ENCODE peak calls at places on chromosomes 13 and 19, in six cellular contexts. I, Q, Z, A, X and K are unnamed samples.
A peak's percentile ranks its signal among the peaks of the same experiment; 100 is the strongest.

GRCh38 chr13:52695856-52696255 is 43.2 kb downstream of the SUGT1 start:
- DNase-seq in I (no peak), X (no peak), A (no peak), Q (no peak), Z (peak; percentile 3), K (no peak)

GRCh38 chr19:42184401-42184861 is 33.0 kb downstream of the DEDD2 start:
- DNase-seq in Q (peak; percentile 85), I (peak; percentile 64), Z (no peak), X (peak; percentile 86), A (peak; percentile 79), K (no peak)

GRCh38 chr19:46972301-46972700 is 47.3 kb upstream of the NPAS1 start:
- DNase-seq in I (no peak), A (no peak), X (no peak), Z (no peak), Q (no peak), K (no peak)

GRCh38 chr19:28482221-28482620 is 730.7 kb downstream of the UQCRFS1 start:
- DNase-seq in Z (no peak), A (peak; percentile 34), I (no peak), X (no peak), Q (no peak), K (no peak)

GRCh38 chr13:27770809-27771208 is 21.5 kb upstream of the GSX1 start:
- DNase-seq in A (no peak), Z (no peak), X (no peak), I (peak; percentile 31), Q (peak; percentile 20), K (peak; percentile 18)

GRCh38 chr19:38031423-38031770 is 124.4 kb downstream of the SIPA1L3 start:
- DNase-seq in A (no peak), Q (no peak), X (no peak), Z (no peak), I (no peak), K (no peak)

GRCh38 chr13:110648848-110649421 is 33.6 kb downstream of the NAXD start:
- DNase-seq in Z (no peak), I (no peak), A (no peak), X (no peak), Q (no peak), K (no peak)

GRCh38 chr13:61913183-61913582 is 497.5 kb upstream of the PCDH20 start:
- DNase-seq in X (no peak), Z (no peak), Q (no peak), I (no peak), A (no peak), K (no peak)

GRCh38 chr19:34904846-34905527 is 21.7 kb upstream of the ZNF30 start:
- DNase-seq in A (no peak), Q (peak; percentile 31), Z (no peak), I (no peak), X (no peak), K (no peak)

GRCh38 chr19:52898101-52898500 is 666 bp upstream of the ZNF320 start:
- DNase-seq in X (no peak), Q (no peak), Z (no peak), I (no peak), A (no peak), K (no peak)

GRCh38 chr13:109744512-109745051 is 41.8 kb downstream of the IRS2 start:
- DNase-seq in A (no peak), Q (peak; percentile 64), I (no peak), Z (no peak), X (no peak), K (no peak)

GRCh38 chr19:4233282-4233853 is 4.0 kb downstream of the EBI3 start:
- DNase-seq in Z (no peak), A (no peak), X (peak; percentile 75), Q (peak; percentile 84), I (peak; percentile 48), K (peak; percentile 33)

GRCh38 chr19:50679177-50680125 is 30.2 kb downstream of the C19orf81 start:
- DNase-seq in Z (peak; percentile 61), I (peak; percentile 87), A (no peak), Q (peak; percentile 95), X (peak; percentile 100), K (no peak)

GRCh38 chr19:39147480-39147879 is 21.9 kb downstream of the PAK4 start:
- DNase-seq in Q (no peak), I (no peak), X (no peak), A (no peak), Z (no peak), K (no peak)

GRCh38 chr19:40511487-40511886 is 44.7 kb downstream of the SPTBN4 start:
- DNase-seq in Z (no peak), X (no peak), A (no peak), Q (no peak), I (no peak), K (no peak)

GRCh38 chr13:30376426-30377311 is 45.6 kb upstream of the UBE2L5 start:
- DNase-seq in A (no peak), Z (peak; percentile 49), I (no peak), Q (no peak), X (no peak), K (no peak)

DNA sequence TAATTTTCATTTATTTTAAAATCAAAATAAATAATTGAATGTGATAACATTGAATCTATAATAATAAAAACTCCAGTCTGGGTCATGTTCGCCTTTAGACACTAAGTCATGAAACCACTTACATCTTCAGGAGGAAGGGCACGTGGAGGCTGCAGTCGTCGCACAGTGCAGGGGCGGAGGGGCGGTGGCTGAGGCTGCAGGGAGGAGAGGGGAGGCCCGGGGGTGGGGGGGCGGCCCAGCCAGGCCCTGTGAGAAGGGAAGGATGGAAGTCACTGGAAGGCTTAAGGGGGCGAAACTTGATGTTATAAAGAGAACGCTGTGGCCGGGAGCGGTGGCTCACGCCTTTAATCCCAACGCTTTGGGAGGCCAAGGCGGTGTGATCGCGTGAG is 14.9 kb upstream of the LATS2 start:
- DNase-seq in X (no peak), I (no peak), Q (no peak), Z (no peak), A (no peak), K (no peak)
- TF ChIP-seq POLR2AphosphoS5 in X (no peak), I (no peak), Q (no peak), Z (no peak), A (no peak), K (no peak)

GRCh38 chr19:1853295-1854031 is 5.2 kb upstream of the REXO1 start:
- DNase-seq in A (no peak), Q (peak; percentile 85), X (peak; percentile 58), I (peak; percentile 68), Z (peak; percentile 43), K (no peak)

GRCh38 chr19:1855040-1855827 is 7.0 kb upstream of the REXO1 start:
- DNase-seq in X (peak; percentile 89), Q (peak; percentile 99), A (peak; percentile 71), Z (peak; percentile 59), I (peak; percentile 64), K (no peak)

GRCh38 chr19:1854032-1854541 is 5.8 kb upstream of the REXO1 start:
- DNase-seq in A (no peak), Q (no peak), X (no peak), I (no peak), Z (no peak), K (no peak)

GRCh38 chr19:1855828-1856255 is 7.5 kb downstream of the KLF16 start:
- DNase-seq in I (no peak), Z (no peak), Q (no peak), X (no peak), A (no peak), K (no peak)

GRCh38 chr19:1854542-1855039 is 6.3 kb upstream of the REXO1 start:
- DNase-seq in A (no peak), Z (no peak), X (no peak), Q (no peak), I (no peak), K (no peak)
- TF ChIP-seq SIN3A in A (no peak), Z (no peak), X (peak; percentile 63), Q (no peak), I (no peak), K (no peak)

DNA sequence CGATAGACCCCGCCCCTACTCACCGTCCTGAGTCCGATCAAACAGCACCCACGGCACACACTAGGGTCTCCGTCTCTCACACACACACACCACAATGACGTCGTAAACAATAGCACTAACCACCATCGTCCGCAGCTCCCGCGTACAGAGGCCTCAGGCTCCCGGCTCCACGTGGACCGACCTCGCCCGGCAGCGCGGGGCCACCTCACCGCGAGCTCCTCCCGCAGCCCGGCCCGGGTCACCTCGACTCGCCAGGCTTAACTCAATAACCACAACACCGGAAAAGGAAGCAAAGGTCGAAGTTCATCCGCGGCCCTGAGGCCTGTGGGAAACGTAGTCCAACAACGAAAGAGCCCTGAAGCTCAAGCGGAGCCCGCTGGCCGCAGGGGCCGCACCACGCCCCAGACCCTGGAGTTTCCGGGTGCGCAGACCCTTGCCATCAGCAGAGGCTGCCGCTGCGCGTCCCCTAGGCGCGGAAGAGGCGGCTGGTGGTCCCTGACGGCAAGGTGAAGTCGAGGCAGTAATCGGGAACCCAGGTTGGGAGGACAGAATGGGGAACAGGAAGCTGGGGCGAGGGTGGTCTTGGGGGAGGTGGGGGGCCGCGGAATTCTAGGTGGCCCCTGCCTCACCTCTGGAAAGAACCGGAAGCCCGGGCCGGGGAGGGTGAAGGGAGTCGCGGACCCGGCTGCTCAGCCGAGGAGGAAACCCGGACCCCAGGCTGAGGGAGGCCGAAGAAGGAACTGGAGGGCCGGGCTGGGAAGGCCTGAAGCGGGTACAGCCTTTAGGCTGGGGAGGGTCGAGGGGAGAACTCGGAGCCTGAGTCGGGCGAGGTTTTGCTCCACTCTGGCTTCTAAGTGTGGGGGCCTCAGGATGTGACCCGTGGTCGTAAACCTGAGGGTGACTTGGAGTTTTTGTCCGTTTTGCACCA is at the start of gene ZNF529:
- DNase-seq in A (peak; percentile 86), Q (peak; percentile 94), I (no peak), X (peak; percentile 87), Z (peak; percentile 74), K (peak; percentile 87)
- TF ChIP-seq POLR2AphosphoS5 in A (peak; percentile 97), Q (peak; percentile 94), I (no peak), X (no peak), Z (peak; percentile 92), K (peak; percentile 98)

DNA sequence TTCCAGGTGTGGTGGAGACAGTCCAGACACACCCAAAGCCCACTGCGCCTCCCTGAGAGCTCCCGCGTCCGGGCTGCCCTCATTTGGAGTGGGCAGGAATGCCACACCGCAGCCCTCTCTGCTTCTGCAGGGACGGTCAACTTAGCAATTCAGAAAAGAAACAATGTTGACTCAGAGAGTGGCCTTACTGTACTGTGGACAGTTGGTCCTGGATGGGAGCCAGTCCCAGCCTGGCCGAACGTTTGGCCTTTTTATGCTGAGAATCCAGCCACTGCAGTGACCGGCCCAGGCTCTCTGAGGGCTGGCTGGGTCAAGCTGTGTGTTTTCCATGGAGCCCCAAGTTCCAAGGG is 7.2 kb downstream of the GAS6 start:
- DNase-seq in X (no peak), I (no peak), A (no peak), Z (no peak), Q (no peak), K (no peak)
- TF ChIP-seq SIN3A in X (no peak), I (no peak), A (no peak), Z (no peak), Q (no peak), K (no peak)

GRCh38 chr19:17095141-17095919 is 19.8 kb downstream of the MYO9B start:
- DNase-seq in X (no peak), Z (no peak), A (no peak), I (no peak), Q (no peak), K (no peak)
- TF ChIP-seq POLR2AphosphoS5 in X (no peak), Z (no peak), A (no peak), I (no peak), Q (no peak), K (no peak)

GRCh38 chr19:30518965-30519606 is 146.9 kb downstream of the ZNF536 start:
- DNase-seq in I (no peak), A (no peak), X (no peak), Q (no peak), Z (no peak), K (no peak)
- TF ChIP-seq SIN3A in I (no peak), A (no peak), X (no peak), Q (no peak), Z (no peak), K (no peak)